ENCODE peak calls at places on chromosomes 11 and 22, in four cellular contexts. N is uterus, Y is prostate gland, J is osteoblast. P is an unnamed sample. For H3K4me1 and H3K27me3, the result is how much of the 10 kb centered on the place peaks cover.

GRCh38 chr11:66293352-66293751 is 1.7 kb downstream of the TMEM151A start:
- DNase-seq in N (no peak), Y (no peak), J (peak), P (no peak)

GRCh38 chr11:4704054-4704789 is at the start of gene MMP26:
- DNase-seq in Y (peak), J (no peak), N (no peak), P (no peak)

GRCh38 chr11:116691779-116692178 is 81.0 kb downstream of the BUD13 start:
- DNase-seq in Y (peak), J (peak), N (peak), P (peak)

GRCh38 chr11:82718307-82718706 is 15.4 kb downstream of the FAM181B start:
- DNase-seq in J (no peak), N (no peak), Y (no peak), P (peak)

GRCh38 chr22:44522526-44523170 is 24.6 kb upstream of the RTL6 start:
- DNase-seq in J (no peak), N (no peak), Y (no peak), P (no peak)

GRCh38 chr11:117618956-117619355 is 178.1 kb downstream of the DSCAML1 start:
- DNase-seq in N (no peak), J (peak), Y (no peak), P (no peak)

GRCh38 chr11:93921695-93922468 is 71.5 kb upstream of the VSTM5 start:
- DNase-seq in J (peak), Y (no peak), N (no peak), P (peak)

GRCh38 chr11:77510095-77510494 is 36.2 kb upstream of the PAK1 start:
- DNase-seq in J (no peak), N (no peak), Y (peak), P (no peak)

GRCh38 chr11:107898270-107898669 is 30.0 kb upstream of the RAB39A start:
- DNase-seq in J (peak), N (no peak), Y (peak), P (no peak)

GRCh38 chr11:827861-828167 is at the start of gene CRACR2B:
- DNase-seq in J (no peak), N (no peak), Y (no peak), P (no peak)
- H3K27ac ChIP-seq in J (no peak), N (peak), Y (peak), P (peak)

GRCh38 chr11:7522546-7522945 is 8.7 kb downstream of the PPFIBP2 start:
- DNase-seq in Y (no peak), J (no peak), N (no peak), P (no peak)

GRCh38 chr11:7525424-7525823 is 11.6 kb downstream of the PPFIBP2 start:
- DNase-seq in J (no peak), Y (no peak), N (no peak), P (peak)

GRCh38 chr11:7527029-7527428 is 13.2 kb downstream of the PPFIBP2 start:
- DNase-seq in J (no peak), Y (no peak), N (no peak), P (no peak)

GRCh38 chr11:7523416-7524210 is 9.8 kb downstream of the PPFIBP2 start:
- DNase-seq in N (no peak), Y (no peak), J (no peak), P (peak)

GRCh38 chr11:7524831-7525230 is 11.0 kb downstream of the PPFIBP2 start:
- DNase-seq in N (no peak), Y (no peak), J (no peak), P (peak)
- H3K4me1 ChIP-seq in N (under half), Y (under half), J (under half), P (half or more)

GRCh38 chr22:49618689-49618953 is 209.1 kb downstream of the BRD1 start:
- DNase-seq in J (no peak), Y (no peak), N (no peak), P (no peak)

GRCh38 chr22:49617866-49618688 is 209.6 kb downstream of the BRD1 start:
- DNase-seq in N (no peak), J (no peak), Y (no peak), P (no peak)

GRCh38 chr22:49616356-49617231 is 211.1 kb downstream of the BRD1 start:
- DNase-seq in Y (no peak), J (no peak), N (no peak), P (no peak)

GRCh38 chr22:49614966-49615965 is 212.4 kb downstream of the BRD1 start:
- DNase-seq in J (no peak), Y (no peak), N (no peak), P (no peak)

DNA sequence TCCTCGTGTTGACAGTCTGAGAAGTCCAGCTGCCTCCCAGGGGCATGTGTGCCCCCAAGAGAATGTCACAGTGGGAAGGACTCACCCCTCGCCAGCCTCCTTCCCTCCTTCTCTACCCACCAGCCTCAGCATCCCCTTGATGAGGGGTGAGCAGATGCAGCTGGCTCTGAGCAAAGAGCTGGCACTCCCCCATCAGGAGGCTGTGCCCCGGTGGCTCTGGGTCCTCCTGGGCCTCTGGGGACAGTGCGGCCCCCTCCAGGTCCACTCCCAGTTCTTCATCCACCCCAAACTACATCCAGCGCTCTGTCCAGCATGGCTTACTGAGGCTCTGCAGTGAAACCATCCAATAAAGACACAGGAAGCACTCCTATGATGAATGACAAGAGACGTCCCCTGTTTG is 210.4 kb downstream of the BRD1 start:
- DNase-seq in N (no peak), J (no peak), Y (no peak), P (no peak)
- H3K27me3 ChIP-seq in N (under half), J (under half), Y (under half), P (under half)

DNA sequence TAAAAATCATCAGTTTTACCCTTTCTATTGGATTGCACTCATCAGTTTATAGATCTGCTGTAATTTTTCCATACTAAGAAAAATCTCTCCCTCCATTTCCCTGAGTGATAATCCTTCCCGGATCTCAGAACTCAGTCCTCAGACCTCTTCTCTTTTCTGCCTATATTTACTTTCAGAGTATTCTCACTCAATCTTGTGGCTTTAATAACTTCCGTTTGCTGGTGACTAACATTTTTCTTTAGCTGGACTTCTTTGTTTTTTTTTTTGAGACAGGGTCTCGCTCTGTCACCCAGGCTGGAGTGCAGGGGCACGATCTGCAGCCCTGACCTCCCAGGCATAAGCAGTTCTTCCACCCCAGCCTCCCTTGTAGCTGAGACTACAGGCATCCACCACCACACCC is 10.4 kb downstream of the ATXN10 start:
- DNase-seq in J (no peak), N (no peak), Y (no peak), P (no peak)
- H3K27ac ChIP-seq in J (peak), N (no peak), Y (no peak), P (no peak)

GRCh38 chr11:103964390-103964789 is 72.0 kb upstream of the DDI1 start:
- DNase-seq in Y (no peak), N (no peak), J (no peak), P (no peak)

GRCh38 chr11:103970850-103971249 is 65.6 kb upstream of the DDI1 start:
- DNase-seq in Y (no peak), N (no peak), J (no peak), P (no peak)

GRCh38 chr11:103967985-103968384 is 68.5 kb upstream of the DDI1 start:
- DNase-seq in N (no peak), J (no peak), Y (no peak), P (no peak)

GRCh38 chr11:103968685-103969084 is 67.8 kb upstream of the DDI1 start:
- DNase-seq in N (no peak), J (no peak), Y (no peak), P (no peak)
- H3K4me1 ChIP-seq in N (under half), J (under half), Y (under half), P (under half)

DNA sequence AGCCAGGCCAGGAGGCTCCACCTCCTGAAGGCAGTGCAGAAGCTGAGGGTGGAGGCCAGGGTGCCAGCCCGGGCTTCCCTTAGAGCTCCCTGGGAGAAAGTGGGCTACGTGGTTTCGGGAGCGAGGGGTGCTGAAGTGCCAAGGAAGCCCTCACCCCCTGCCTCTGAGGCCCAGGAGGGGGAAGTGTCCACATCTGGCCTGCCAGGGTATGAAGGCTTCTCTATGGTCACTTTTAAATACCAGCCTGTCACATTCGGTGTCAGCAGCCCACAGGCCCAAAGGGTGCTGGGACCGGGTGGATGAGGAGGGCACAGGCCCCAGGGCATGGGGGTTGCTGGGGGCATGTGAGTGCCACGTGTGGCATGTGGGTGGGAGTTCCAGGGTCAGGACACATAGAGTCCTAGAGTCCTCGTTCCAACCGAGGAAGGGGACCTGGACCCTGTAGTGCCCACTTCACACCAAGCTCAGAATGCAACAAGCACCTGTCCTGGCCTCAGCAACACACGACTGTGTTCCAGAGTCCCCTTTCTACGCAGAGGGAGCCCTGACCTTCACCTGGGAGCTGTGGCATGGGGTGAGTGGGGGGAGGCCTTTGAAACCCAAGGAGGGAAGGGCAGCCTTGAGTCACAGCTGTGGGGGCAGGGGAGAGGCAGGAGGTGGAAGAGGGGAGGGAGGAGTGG is 1.7 kb downstream of the SHISA8 start:
- DNase-seq in J (peak), Y (no peak), N (no peak), P (no peak)
- H3K27me3 ChIP-seq in J (half or more), Y (under half), N (under half), P (under half)

DNA sequence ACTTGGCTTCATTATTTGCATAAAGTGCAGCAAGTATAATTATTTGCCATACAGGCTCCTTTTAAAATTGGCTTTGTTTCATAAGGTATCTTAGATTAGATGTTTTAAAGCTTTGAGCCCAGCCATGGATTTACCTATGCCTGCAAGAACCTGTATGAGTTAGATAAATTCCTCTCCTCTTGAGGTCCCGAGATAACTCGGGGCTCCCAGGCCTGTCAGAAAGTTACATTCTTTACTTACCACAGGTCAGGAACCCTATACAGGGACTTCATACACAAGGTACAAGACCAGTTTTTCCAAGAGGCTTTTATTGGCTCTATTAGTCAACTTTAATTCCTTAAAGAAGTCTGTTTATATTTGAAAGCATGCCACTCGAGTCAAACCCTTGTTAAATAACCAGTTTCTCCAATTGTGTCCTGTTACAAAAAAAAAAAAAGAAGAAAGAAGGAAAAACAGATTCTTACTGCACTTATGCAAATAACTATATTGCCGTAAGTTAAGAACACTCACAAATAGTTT is 2.3 kb upstream of the C1QTNF6 start:
- DNase-seq in N (no peak), Y (no peak), J (no peak), P (no peak)
- H3K27ac ChIP-seq in N (no peak), Y (no peak), J (no peak), P (no peak)

P was measured in thyroid gland.